ENCODE peak calls at places on chromosome 22, in four cellular contexts. S is ovary, W is body of pancreas, F is sigmoid colon. N is an unnamed sample.

GRCh38 chr22:50229370-50229769 is 15.5 kb downstream of the TUBGCP6 start:
- DNase-seq in S (no peak), W (no peak), F (peak; percentile 44), N (no peak)

GRCh38 chr22:23219787-23220484 is 39.6 kb downstream of the BCR start:
- DNase-seq in S (peak; percentile 27), W (peak; percentile 40), F (no peak), N (no peak)

GRCh38 chr22:46777609-46777970 is 15.1 kb downstream of the TBC1D22A start:
- DNase-seq in S (no peak), W (no peak), F (no peak), N (peak; percentile 65)

GRCh38 chr22:49554741-49555140 is 272.9 kb downstream of the BRD1 start:
- DNase-seq in S (peak; percentile 7), W (no peak), F (peak; percentile 40), N (peak; percentile 46)

GRCh38 chr22:43953988-43954771 is 1.1 kb upstream of the SAMM50 start:
- DNase-seq in S (no peak), W (no peak), F (no peak), N (no peak)

GRCh38 chr22:49115186-49115585 is 712.5 kb downstream of the BRD1 start:
- DNase-seq in S (no peak), W (no peak), F (no peak), N (no peak)

GRCh38 chr22:32720924-32721323 is 80.6 kb upstream of the TIMP3 start:
- DNase-seq in S (no peak), W (no peak), F (no peak), N (no peak)

GRCh38 chr22:27135582-27135981 is 478.2 kb downstream of the MIAT start:
- DNase-seq in S (no peak), W (no peak), F (no peak), N (no peak)

GRCh38 chr22:30390974-30391691 is 3.9 kb upstream of the RNF215 start:
- DNase-seq in S (peak; percentile 71), W (peak; percentile 81), F (no peak), N (no peak)

GRCh38 chr22:43848366-43849171 is 13.7 kb downstream of the SULT4A1 start:
- DNase-seq in S (peak; percentile 62), W (peak; percentile 55), F (peak; percentile 43), N (peak; percentile 40)

GRCh38 chr22:46084943-46085830 is 65.1 kb upstream of the PPARA start:
- DNase-seq in S (peak; percentile 92), W (peak; percentile 90), F (peak; percentile 95), N (peak; percentile 91)

GRCh38 chr22:21624880-21625791 is 4.7 kb downstream of the YDJC start:
- DNase-seq in S (no peak), W (no peak), F (no peak), N (no peak)

GRCh38 chr22:21628386-21629261 is 1.2 kb downstream of the YDJC start:
- DNase-seq in S (peak; percentile 58), W (peak; percentile 13), F (no peak), N (no peak)

GRCh38 chr22:21626073-21626734 is 3.6 kb downstream of the YDJC start:
- DNase-seq in S (no peak), W (no peak), F (no peak), N (no peak)

GRCh38 chr22:21624120-21624879 is 5.5 kb downstream of the YDJC start:
- DNase-seq in S (no peak), W (peak; percentile 29), F (no peak), N (no peak)

DNA sequence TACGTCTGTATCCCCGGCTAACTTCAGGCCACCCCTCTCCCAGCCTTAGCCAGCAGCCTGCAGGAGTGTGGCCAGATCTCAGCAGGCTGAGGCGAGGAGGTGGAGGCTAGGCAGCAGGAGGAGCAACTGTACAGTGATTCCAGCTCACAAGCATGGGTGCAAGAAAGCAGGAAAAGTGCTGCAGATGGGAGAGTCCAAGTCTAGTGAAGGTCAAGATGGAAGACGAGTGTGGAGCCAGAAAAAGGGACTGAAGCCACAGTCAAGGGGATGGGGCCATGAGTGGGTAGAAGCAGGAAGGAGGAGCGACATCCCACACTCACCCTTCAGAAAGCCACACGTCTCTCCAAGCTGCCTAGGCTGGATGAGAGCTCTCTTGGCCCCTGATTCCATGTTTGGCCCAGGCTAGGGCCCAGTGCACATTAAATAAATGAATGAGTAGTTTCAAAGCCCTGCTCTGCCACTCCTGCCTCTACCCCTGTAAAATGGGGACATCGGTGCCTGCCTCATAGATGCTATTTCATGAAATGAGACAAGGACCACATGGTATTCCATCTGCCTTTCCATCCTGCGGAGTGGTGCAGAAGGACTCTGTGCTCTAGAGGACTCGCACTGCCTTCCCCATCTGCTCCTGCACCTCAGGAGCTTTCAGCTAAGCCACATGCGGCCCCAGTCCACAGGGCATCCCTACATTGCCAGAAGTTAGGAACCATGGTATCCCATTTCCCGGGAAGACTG is 2.9 kb downstream of the YDJC start:
- DNase-seq in S (no peak), W (no peak), F (no peak), N (no peak)
- TF ChIP-seq POLR2A in S (no peak), W (no peak), F (no peak), N (no peak)

GRCh38 chr22:41301085-41302015 is at the start of gene ZC3H7B:
- DNase-seq in S (peak; percentile 86), W (peak; percentile 86), F (peak; percentile 92), N (peak; percentile 87)
- TF ChIP-seq POLR2A in S (no peak), W (peak; percentile 82), F (peak; percentile 52), N (no peak)

GRCh38 chr22:40026641-40027040 is 31.9 kb downstream of the FAM83F start:
- DNase-seq in S (no peak), W (no peak), F (no peak), N (no peak)

GRCh38 chr22:40023226-40023925 is 28.6 kb downstream of the FAM83F start:
- DNase-seq in S (no peak), W (no peak), F (no peak), N (no peak)

GRCh38 chr22:40022536-40023225 is 27.9 kb downstream of the FAM83F start:
- DNase-seq in S (no peak), W (no peak), F (no peak), N (no peak)

GRCh38 chr22:40025856-40026255 is 31.1 kb downstream of the FAM83F start:
- DNase-seq in S (no peak), W (no peak), F (no peak), N (no peak)

GRCh38 chr22:40024201-40025061 is 29.7 kb downstream of the FAM83F start:
- DNase-seq in S (peak; percentile 77), W (peak; percentile 75), F (peak; percentile 74), N (no peak)
- TF ChIP-seq POLR2A in S (no peak), W (no peak), F (no peak), N (no peak)

DNA sequence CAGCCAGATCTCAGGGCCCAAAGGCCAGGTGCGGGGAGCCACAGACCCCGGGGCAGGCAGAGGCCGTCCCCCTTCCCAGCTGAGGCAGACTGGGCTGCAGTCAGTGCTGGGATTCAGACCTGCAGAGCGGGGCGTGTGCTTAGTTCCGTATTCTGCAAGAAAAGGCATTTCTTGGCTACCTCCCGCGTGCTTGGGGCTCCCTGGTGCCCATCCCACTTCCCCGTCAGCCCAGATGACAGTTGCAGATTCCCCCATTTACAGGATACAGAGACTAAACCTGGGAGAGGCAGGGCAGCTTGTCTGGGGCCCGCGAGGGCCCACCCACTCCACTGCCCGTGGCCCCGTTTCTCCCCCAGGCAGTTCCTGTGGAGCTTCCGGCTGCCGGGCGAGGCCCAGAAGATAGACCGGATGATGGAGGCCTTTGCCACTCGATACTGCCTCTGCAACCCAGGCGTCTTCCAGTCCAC is 18.3 kb downstream of the CYTH4 start:
- DNase-seq in S (no peak), W (no peak), F (no peak), N (no peak)
- TF ChIP-seq POLR2A in S (no peak), W (no peak), F (no peak), N (no peak)

GRCh38 chr22:24247564-24248344 is 2.9 kb upstream of the GGT5 start:
- DNase-seq in S (peak; percentile 96), W (peak; percentile 86), F (peak; percentile 98), N (peak; percentile 96)
- TF ChIP-seq POLR2A in S (peak; percentile 13), W (no peak), F (no peak), N (no peak)

GRCh38 chr22:39524089-39524752 is 3.9 kb downstream of the ATF4 start:
- DNase-seq in S (no peak), W (no peak), F (no peak), N (no peak)
- TF ChIP-seq POLR2A in S (no peak), W (no peak), F (no peak), N (no peak)

DNA sequence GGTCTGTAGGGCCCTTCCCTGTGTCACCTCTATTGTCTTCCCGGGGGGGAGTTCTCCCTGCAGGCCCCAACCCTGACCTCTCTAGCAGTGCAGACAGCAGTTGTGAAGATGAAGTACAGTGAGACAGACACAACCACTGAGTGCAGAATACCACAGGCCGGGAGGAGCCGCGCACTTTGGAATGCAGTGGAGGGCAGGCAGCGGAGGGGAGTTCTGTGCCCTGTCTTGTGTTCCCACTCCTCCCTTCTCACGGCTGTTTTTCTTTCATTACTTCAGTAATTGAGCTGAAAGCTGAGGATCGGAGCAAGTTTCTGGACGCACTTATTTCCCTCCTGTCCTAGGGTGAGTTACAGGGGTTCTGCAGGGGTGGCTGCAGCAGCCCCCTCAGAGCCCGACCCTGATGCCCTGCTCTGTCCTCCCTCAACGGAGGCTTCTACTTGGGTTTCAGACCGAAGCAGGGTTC is 5.6 kb downstream of the CLDN5 start:
- DNase-seq in S (no peak), W (no peak), F (no peak), N (no peak)
- TF ChIP-seq POLR2A in S (no peak), W (no peak), F (no peak), N (no peak)

GRCh38 chr22:38795569-38795968 is 1.6 kb upstream of the DNAL4 start:
- DNase-seq in S (no peak), W (no peak), F (peak; percentile 24), N (no peak)

GRCh38 chr22:38796262-38796957 is 2.5 kb upstream of the DNAL4 start:
- DNase-seq in S (no peak), W (no peak), F (no peak), N (no peak)

GRCh38 chr22:38789606-38790005 is 4.3 kb downstream of the DNAL4 start:
- DNase-seq in S (no peak), W (no peak), F (peak; percentile 24), N (no peak)

GRCh38 chr22:38792833-38793232 is 1.1 kb downstream of the DNAL4 start:
- DNase-seq in S (no peak), W (no peak), F (peak; percentile 9), N (no peak)

DNA sequence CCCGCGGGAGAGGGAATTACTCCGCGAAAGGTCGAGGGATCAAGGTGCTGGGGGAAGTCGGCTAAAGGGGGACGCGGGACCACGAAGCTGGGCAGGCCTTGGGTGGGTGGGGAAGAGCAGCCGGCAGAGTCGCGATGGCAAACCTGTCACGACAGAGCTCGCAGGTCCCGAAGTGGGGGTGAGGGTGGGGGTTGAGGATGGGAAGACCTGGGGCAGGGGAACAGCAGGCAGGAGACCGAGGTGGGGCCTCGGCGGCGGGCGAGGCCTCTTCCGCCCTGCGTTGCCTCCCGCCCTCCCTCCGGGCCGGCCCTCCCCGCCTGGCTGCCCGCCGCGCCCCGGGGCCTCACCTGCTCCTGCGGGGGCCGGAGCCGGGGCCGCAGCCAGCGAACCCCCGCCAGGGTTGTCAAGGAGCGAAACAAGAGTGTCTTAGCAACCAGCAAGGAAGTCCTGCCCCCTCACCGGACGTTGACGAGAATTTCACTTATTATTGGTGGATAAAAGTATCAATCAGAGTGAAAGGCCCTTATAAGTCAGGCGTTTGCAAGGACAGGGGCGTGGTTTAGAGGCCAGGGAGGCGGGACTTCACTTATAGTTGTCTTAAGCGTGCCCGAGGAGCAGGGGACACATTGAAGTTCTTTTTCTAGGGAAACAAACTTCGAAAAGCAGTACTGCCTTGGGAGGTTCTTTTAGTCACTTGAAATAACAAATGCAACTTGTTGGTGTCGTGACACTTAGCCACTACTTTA is at the start of gene DNAL4:
- DNase-seq in S (peak; percentile 95), W (peak; percentile 99), F (peak; percentile 99), N (peak; percentile 98)
- TF ChIP-seq POLR2A in S (peak; percentile 73), W (peak; percentile 56), F (no peak), N (no peak)

GRCh38 chr22:17836977-17837742 is 62.9 kb upstream of the BID start:
- DNase-seq in S (no peak), W (peak; percentile 58), F (no peak), N (no peak)
- TF ChIP-seq POLR2A in S (no peak), W (no peak), F (no peak), N (no peak)

GRCh38 chr22:17266261-17266971 is 47.2 kb upstream of the ADA2 start:
- DNase-seq in S (peak; percentile 36), W (peak; percentile 19), F (no peak), N (no peak)
- TF ChIP-seq POLR2A in S (no peak), W (peak; percentile 17), F (no peak), N (no peak)